ENCODE peak calls at places on chromosomes 16 and 17, in ten cellular contexts. R is endothelial cell of umbilical vein, U is heart left ventricle, F is breast epithelium, J is prostate gland, E is ovary, O is Peyer's patch, N is IMR-90, M is adrenal gland, L is K562. K is an unnamed sample.

GRCh38 chr17:80233202-80233601 is 13.0 kb downstream of the SLC26A11 start:
- DNase-seq in R (no peak), U (no peak), F (no peak), J (no peak), E (no peak), O (no peak), N (no peak), M (no peak), L (no peak), K (no peak)

GRCh38 chr17:64051153-64051552 is 30.7 kb upstream of the ICAM2 start:
- DNase-seq in R (no peak), U (no peak), F (no peak), J (no peak), E (no peak), O (no peak), N (no peak), M (no peak), L (no peak), K (no peak)

GRCh38 chr17:66337866-66338472 is 35.6 kb downstream of the PRKCA start:
- DNase-seq in R (no peak), U (no peak), F (no peak), J (no peak), E (no peak), O (no peak), N (no peak), M (no peak), L (no peak), K (no peak)

GRCh38 chr17:5526821-5527598 is 40.6 kb downstream of the MIS12 start:
- DNase-seq in R (peak; percentile 97), U (peak; percentile 68), F (no peak), J (peak; percentile 12), E (no peak), O (peak; percentile 58), N (peak; percentile 98), M (peak; percentile 94), L (peak; percentile 52), K (peak; percentile 45)

GRCh38 chr17:163514-164103 is 17.8 kb downstream of the DOC2B start:
- DNase-seq in R (no peak), U (no peak), F (no peak), J (no peak), E (no peak), O (no peak), N (no peak), M (no peak), L (peak; percentile 25), K (no peak)

GRCh38 chr16:21656795-21657768 is 4.7 kb upstream of the IGSF6 start:
- DNase-seq in R (peak; percentile 63), U (no peak), F (no peak), J (no peak), E (no peak), O (peak; percentile 78), N (peak; percentile 67), M (no peak), L (peak; percentile 72), K (peak; percentile 27)

GRCh38 chr16:15807603-15808009 is 49.2 kb downstream of the MYH11 start:
- DNase-seq in R (no peak), U (peak; percentile 36), F (no peak), J (no peak), E (peak; percentile 48), O (no peak), N (peak; percentile 45), M (no peak), L (peak; percentile 53), K (no peak)

GRCh38 chr17:76432712-76433336 is 20.1 kb downstream of the UBE2O start:
- DNase-seq in R (no peak), U (no peak), F (no peak), J (no peak), E (no peak), O (no peak), N (peak; percentile 49), M (no peak), L (no peak), K (no peak)

GRCh38 chr17:57905875-57906455 is 49.2 kb downstream of the CUEDC1 start:
- DNase-seq in R (no peak), U (no peak), F (no peak), J (no peak), E (no peak), O (no peak), N (no peak), M (no peak), L (no peak), K (no peak)

GRCh38 chr16:2428051-2428786 is 1.0 kb upstream of the CCNF start:
- DNase-seq in R (no peak), U (peak; percentile 32), F (no peak), J (peak; percentile 16), E (peak; percentile 47), O (peak; percentile 73), N (no peak), M (no peak), L (peak; percentile 77), K (peak; percentile 61)

DNA sequence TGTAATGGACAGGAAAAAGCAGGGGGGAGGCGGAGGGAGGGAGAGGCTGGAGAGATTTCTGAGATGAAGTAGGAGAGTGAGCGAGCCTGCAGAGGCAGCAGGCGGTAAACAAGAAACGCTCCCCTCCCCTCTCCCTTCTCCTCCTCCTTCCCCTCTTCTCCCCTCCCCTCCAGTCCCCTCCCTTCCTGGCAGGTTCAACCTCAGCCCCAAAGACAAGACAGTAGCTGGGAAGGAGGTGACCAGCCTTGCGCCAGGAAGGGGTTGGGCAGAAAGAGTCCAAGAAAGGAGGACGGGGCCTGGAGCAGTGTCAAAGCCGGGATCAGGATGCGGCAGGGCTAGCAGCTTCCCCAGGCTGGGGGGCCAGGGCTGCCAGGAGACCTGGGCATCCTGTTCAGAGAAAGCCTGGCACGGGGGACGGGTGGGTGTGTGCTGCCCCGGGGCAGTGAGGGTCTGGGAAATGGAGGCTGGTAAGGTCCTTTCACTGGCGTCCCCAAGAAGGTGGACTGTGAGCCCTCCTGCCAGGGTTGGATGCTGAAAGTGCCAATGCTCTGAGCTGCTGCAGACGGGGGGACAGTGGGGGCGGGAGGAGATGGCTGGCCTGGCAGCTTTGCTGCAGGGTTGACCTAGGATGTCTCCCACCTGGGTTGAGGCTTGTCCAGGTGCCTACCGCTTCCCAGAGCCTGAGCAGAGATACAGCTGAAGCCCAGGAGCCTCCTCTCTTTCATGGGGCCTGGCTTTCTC is 261.6 kb upstream of the TNRC6C start:
- DNase-seq in R (no peak), U (no peak), F (no peak), J (no peak), E (no peak), O (peak; percentile 22), N (no peak), M (no peak), L (no peak), K (no peak)
- H3K27me3 ChIP-seq in R (peaks cover 27% of the 10 kb centered on the region), U (peaks cover 4% of the 10 kb centered on the region), F (peaks cover 20% of the 10 kb centered on the region), J (no peaks in the 10 kb centered on the region), E (no peaks in the 10 kb centered on the region), O (no peaks in the 10 kb centered on the region), N (peaks cover 68% of the 10 kb centered on the region), M (no peaks in the 10 kb centered on the region), L (peaks cover 83% of the 10 kb centered on the region), K (peaks cover 5% of the 10 kb centered on the region)

GRCh38 chr17:20970329-20970728 is 72.5 kb downstream of the USP22 start:
- DNase-seq in R (no peak), U (no peak), F (no peak), J (no peak), E (no peak), O (no peak), N (no peak), M (no peak), L (no peak), K (no peak)

GRCh38 chr17:20967776-20968175 is 75.0 kb downstream of the USP22 start:
- DNase-seq in R (no peak), U (no peak), F (no peak), J (no peak), E (no peak), O (no peak), N (peak; percentile 17), M (no peak), L (no peak), K (no peak)

GRCh38 chr17:20966869-20967268 is 75.9 kb downstream of the USP22 start:
- DNase-seq in R (no peak), U (no peak), F (no peak), J (no peak), E (no peak), O (peak; percentile 61), N (no peak), M (no peak), L (no peak), K (no peak)

GRCh38 chr17:20965492-20965891 is 77.3 kb downstream of the USP22 start:
- DNase-seq in R (no peak), U (no peak), F (no peak), J (no peak), E (no peak), O (no peak), N (no peak), M (no peak), L (no peak), K (no peak)

DNA sequence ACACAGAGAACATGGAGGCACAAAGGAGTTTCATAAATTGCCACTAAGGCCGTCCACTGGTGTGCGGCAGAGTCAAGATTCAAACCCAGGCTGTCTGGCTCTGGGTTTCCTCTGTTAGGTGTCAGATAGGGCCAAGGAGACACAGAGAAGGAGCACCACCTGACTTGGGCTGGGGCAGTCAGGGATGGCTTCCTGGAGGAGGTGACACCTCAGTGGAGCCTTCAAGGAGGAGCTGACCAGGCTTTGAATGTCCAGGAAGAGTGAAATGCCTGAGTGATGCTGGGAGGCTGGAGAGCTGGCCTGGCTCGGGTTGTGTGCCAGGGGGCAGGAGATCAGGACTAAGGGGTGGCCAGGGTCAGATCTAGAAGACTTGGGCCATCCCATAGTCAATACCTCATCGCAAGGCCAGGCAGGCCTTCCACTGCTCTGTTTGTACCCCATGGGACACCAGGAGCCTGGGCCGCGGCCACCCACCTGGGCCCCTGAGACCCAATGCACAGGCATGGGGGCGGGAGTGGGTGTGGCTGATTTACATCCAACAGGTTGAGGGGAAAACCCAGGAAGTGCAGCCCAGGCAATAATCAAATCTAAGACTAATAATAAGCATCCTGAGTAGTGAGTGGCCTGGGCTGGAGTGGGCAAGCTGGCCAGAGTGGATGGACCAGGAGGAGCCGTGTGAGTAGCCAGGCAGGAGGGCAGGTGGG is 73.7 kb downstream of the USP22 start:
- DNase-seq in R (no peak), U (no peak), F (no peak), J (no peak), E (no peak), O (peak; percentile 63), N (no peak), M (no peak), L (no peak), K (no peak)
- TF ChIP-seq POLR2A in R (no peak), U (no peak), F (no peak), J (no peak), E (no peak), O (no peak), N (no peak), M (no peak), L (no peak), K (no peak)

DNA sequence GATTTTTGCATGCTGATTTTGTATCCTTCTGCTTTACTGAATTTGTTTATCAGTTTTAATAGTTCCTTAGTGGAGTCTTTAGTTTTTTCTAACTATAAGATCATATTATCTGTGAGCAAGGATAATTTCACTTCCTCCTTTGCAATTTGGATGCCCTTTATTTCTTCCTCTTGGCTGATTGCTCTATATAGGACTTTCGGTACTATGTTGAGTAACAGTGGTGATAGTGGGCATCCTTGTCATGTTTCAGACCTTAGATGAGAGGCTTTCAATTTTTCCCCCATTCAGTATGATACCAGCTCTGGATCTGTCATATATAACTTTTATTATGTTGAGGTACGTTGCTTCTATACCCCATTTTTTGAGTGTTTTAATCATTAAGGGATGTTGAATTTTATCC is 224.5 kb upstream of the CNTNAP4 start:
- DNase-seq in R (no peak), U (no peak), F (no peak), J (no peak), E (no peak), O (no peak), N (no peak), M (no peak), L (no peak), K (no peak)
- H3K9me3 ChIP-seq in R (no peaks in the 10 kb centered on the region), U (no peaks in the 10 kb centered on the region), F (no peaks in the 10 kb centered on the region), J (no peaks in the 10 kb centered on the region), E (no peaks in the 10 kb centered on the region), O (no peaks in the 10 kb centered on the region), N (peaks cover 10% of the 10 kb centered on the region), M (no peaks in the 10 kb centered on the region), L (no peaks in the 10 kb centered on the region), K (no peaks in the 10 kb centered on the region)

GRCh38 chr17:73550561-73550960 is 93.7 kb downstream of the SDK2 start:
- DNase-seq in R (no peak), U (no peak), F (no peak), J (no peak), E (no peak), O (no peak), N (no peak), M (no peak), L (no peak), K (no peak)
- H3K27me3 ChIP-seq in R (no peaks in the 10 kb centered on the region), U (no peaks in the 10 kb centered on the region), F (peaks cover 10% of the 10 kb centered on the region), J (no peaks in the 10 kb centered on the region), E (no peaks in the 10 kb centered on the region), O (no peaks in the 10 kb centered on the region), N (no peaks in the 10 kb centered on the region), M (no peaks in the 10 kb centered on the region), L (peaks cover 37% of the 10 kb centered on the region), K (no peaks in the 10 kb centered on the region)